ENCODE peak calls at places on chromosomes 3 and 15, in ten cellular contexts. C is cardiac fibroblast; R is HFF-Myc; W is endodermal cell; Y is brain microvascular endothelial cell; G is foreskin fibroblast; J is CD8-positive, alpha-beta T cell; U is tibial nerve; X is sigmoid colon; V is fibroblast of pulmonary artery. Q is an unnamed sample.

GRCh38 chr3:58688563-58688962 is 22.0 kb upstream of the FAM3D start:
- DNase-seq in G (no peak), Y (no peak), J (no peak), R (no peak), C (no peak), U (no peak), X (no peak), W (no peak), V (no peak), Q (no peak)

GRCh38 chr15:35713733-35714132 is 167.8 kb upstream of the DPH6 start:
- DNase-seq in X (no peak), C (peak; percentile 84), G (peak; percentile 55), V (peak; percentile 76), U (no peak), R (no peak), W (no peak), Y (peak; percentile 72), J (no peak), Q (no peak)

GRCh38 chr3:173708191-173708590 is 310.6 kb downstream of the NLGN1 start:
- DNase-seq in G (no peak), U (no peak), X (no peak), R (no peak), V (no peak), J (no peak), C (no peak), Y (no peak), W (peak; percentile 51), Q (no peak)

GRCh38 chr3:17322106-17322793 is 420.2 kb downstream of the TBC1D5 start:
- DNase-seq in W (no peak), J (no peak), R (no peak), V (no peak), C (no peak), G (no peak), Y (no peak), X (no peak), U (no peak), Q (no peak)

GRCh38 chr3:55264933-55265332 is 222.2 kb downstream of the WNT5A start:
- DNase-seq in W (no peak), C (no peak), U (no peak), Y (no peak), J (no peak), V (no peak), X (no peak), R (no peak), G (peak; percentile 48), Q (no peak)

GRCh38 chr3:184568918-184569829 is 7.6 kb downstream of the EPHB3 start:
- DNase-seq in V (peak; percentile 90), C (peak; percentile 91), J (no peak), U (peak; percentile 83), W (peak; percentile 84), G (peak; percentile 99), R (peak; percentile 97), Y (peak; percentile 75), X (peak; percentile 95), Q (peak; percentile 95)

GRCh38 chr3:52848617-52849016 is 13.8 kb upstream of the MUSTN1 start:
- DNase-seq in V (peak; percentile 63), U (no peak), X (peak; percentile 76), G (peak; percentile 81), Y (peak; percentile 73), C (peak; percentile 69), R (peak; percentile 26), J (no peak), W (no peak), Q (peak; percentile 31)

GRCh38 chr3:141262306-141262705 is 30.7 kb downstream of the PXYLP1 start:
- DNase-seq in C (peak; percentile 80), J (no peak), W (no peak), G (peak; percentile 57), Y (peak; percentile 68), V (peak; percentile 40), X (no peak), R (no peak), U (no peak), Q (peak; percentile 18)

GRCh38 chr15:75947117-75947516 is 43.4 kb downstream of the FBXO22 start:
- DNase-seq in X (no peak), G (peak; percentile 74), V (peak; percentile 33), Y (peak; percentile 56), R (no peak), J (no peak), W (no peak), C (peak; percentile 78), U (no peak), Q (no peak)

GRCh38 chr15:30941520-30941919 is 37.8 kb downstream of the FAN1 start:
- DNase-seq in V (no peak), C (no peak), Y (no peak), W (no peak), G (no peak), R (no peak), X (no peak), J (no peak), U (no peak), Q (no peak)

GRCh38 chr3:41932511-41932910 is 29.4 kb downstream of the ULK4 start:
- DNase-seq in G (no peak), U (no peak), X (no peak), R (no peak), J (no peak), V (no peak), Y (no peak), W (no peak), C (no peak), Q (no peak)

DNA sequence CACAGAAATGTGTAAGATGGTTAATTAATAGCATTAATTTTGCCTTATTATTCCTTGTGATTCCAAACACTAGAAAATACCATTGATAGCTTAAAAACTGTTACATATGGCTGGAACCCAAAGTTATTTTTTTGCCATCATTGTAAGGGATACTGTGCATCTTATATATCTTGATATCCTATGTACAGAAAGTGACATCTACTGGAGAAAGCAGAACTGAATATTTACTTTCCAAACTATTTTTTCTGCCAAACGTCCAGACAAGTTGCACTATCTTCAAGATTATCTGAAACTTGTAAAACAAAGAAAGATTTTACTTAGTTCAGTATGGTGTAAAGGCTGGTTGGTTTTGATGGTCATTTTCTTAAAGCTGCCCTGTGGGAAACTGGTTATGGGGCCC is 33.3 kb upstream of the MEIS2 start:
- DNase-seq in X (no peak), J (no peak), C (peak; percentile 57), G (peak; percentile 51), V (peak; percentile 70), Y (no peak), W (no peak), R (peak; percentile 12), U (no peak), Q (peak; percentile 36)
- TF ChIP-seq CTCF in X (peak; percentile 10), J (no peak), C (peak; percentile 30), G (peak; percentile 23), V (peak; percentile 48), Y (no peak), W (no peak), R (peak; percentile 18), U (no peak), Q (no peak)

DNA sequence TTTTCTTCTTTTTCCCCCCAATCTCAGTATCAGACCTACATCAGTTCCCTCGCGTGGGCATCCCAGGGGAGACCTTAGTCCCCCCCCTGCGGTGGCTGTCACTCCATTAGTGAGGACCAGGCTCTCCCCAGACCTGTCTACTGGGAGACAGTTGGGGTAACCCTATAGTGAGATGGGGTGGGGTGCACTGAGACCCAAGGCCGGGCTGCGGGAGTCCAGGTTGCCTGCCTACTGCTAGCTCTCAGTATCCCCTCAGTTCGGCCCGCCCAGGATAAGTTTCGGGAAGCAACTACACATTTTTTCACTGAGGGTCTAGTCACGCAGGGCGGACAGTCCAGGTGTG is 671 bp upstream of the DCUN1D1 start:
- DNase-seq in X (no peak), C (no peak), J (no peak), V (no peak), U (no peak), G (no peak), Y (no peak), R (no peak), W (peak; percentile 58), Q (no peak)
- H3K4me3 ChIP-seq in X (peak overlapping the region; percentile 99), C (peak overlapping the region; percentile 76), J (peak overlapping the region; percentile 73), V (peak overlapping the region; percentile 66), U (peak overlapping the region; percentile 42), G (peak overlapping the region; percentile 71), Y (peak overlapping the region; percentile 75), R (peak overlapping the region; percentile 88), W (peak overlapping the region; percentile 75), Q (peak overlapping the region; percentile 89)

DNA sequence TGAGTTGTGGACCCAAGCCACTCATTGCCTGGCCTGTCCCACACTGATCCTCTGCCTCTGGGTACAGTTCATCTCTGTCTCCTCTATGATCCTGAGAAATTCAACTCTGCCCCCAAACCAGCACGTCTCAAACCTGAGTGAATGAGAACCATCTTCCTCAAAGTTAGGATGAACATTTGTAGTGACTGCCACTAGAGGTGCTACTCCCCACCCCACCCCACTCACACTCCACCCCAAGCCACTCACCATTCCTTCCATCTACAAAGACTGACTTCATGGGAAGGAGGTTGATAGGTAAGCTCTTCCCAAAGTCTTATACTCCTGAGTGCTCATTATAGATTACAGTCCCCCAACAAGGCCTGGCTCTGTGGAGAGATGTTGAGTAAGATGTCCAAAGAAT is 43.8 kb downstream of the NEK10 start:
- DNase-seq in W (no peak), X (no peak), Y (no peak), U (no peak), R (no peak), C (no peak), J (no peak), G (no peak), V (no peak), Q (no peak)
- TF ChIP-seq CTCF in W (peak; percentile 51), X (no peak), Y (peak; percentile 28), U (no peak), R (peak; percentile 23), C (peak; percentile 3), J (no peak), G (peak; percentile 9), V (peak; percentile 6), Q (no peak)

GRCh38 chr15:71182522-71182921 is 67.3 kb downstream of the THSD4 start:
- DNase-seq in V (no peak), Y (peak; percentile 34), W (no peak), R (no peak), J (no peak), C (peak; percentile 29), G (no peak), U (no peak), X (no peak), Q (no peak)

GRCh38 chr15:71186267-71186666 is 71.0 kb downstream of the THSD4 start:
- DNase-seq in C (no peak), J (no peak), X (no peak), Y (no peak), W (no peak), U (no peak), G (no peak), V (no peak), R (no peak), Q (no peak)

GRCh38 chr15:71183063-71183462 is 67.8 kb downstream of the THSD4 start:
- DNase-seq in G (no peak), X (no peak), J (no peak), V (no peak), W (no peak), Y (no peak), C (no peak), U (no peak), R (no peak), Q (no peak)

GRCh38 chr15:71186971-71187960 is 72.0 kb downstream of the THSD4 start:
- DNase-seq in W (no peak), Y (no peak), C (no peak), V (no peak), R (no peak), X (no peak), G (no peak), J (no peak), U (no peak), Q (peak; percentile 40)

DNA sequence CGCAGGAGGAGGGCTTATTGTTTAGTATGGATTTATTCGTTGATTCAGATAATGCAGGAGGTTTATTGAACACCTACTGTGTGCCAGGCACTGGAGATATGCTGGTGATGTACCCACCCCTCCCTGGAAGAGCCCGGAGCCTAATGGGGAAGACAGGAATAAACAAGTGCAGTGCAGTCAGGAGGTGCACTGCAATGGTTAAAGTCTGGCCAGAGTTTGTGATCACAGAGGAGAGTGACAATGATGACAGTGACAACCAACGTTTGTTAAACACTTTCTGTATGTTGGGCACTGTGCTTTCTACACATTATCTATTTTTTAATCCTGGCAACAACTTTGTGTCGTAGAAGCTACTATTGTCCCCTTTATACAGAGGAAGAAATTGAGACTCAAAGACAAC is 70.4 kb downstream of the THSD4 start:
- DNase-seq in X (no peak), Y (no peak), V (no peak), G (no peak), U (no peak), C (no peak), J (no peak), W (no peak), R (no peak), Q (no peak)
- H3K4me3 ChIP-seq in X (no peak overlapping the region), Y (no peak overlapping the region), V (no peak overlapping the region), G (no peak overlapping the region), U (no peak overlapping the region), C (no peak overlapping the region), J (no peak overlapping the region), W (no peak overlapping the region), R (no peak overlapping the region), Q (no peak overlapping the region)